ENCODE peak calls at places on chromosomes 7 and 10, in seven cellular contexts. U is neural progenitor cell, P is endothelial cell of umbilical vein, O is ovary, R is tibial nerve, J is prostate gland, A is stomach. C is an unnamed sample.

GRCh38 chr7:124791876-124792446 is 26.4 kb upstream of the GPR37 start:
- DNase-seq in U (no peak), P (no peak), R (no peak), A (no peak), O (no peak), J (no peak), C (no peak)

GRCh38 chr7:70738080-70738479 is 393.9 kb upstream of the GALNT17 start:
- DNase-seq in U (no peak), J (peak; percentile 90), O (peak; percentile 39), A (peak; percentile 47), R (no peak), P (no peak), C (no peak)

GRCh38 chr7:91683823-91684222 is 196.7 kb downstream of the MTERF1 start:
- DNase-seq in U (no peak), J (no peak), P (peak; percentile 24), A (no peak), O (no peak), R (no peak), C (no peak)

GRCh38 chr7:7099584-7100014 is 82.7 kb upstream of the C1GALT1 start:
- DNase-seq in O (peak; percentile 75), U (peak; percentile 86), A (peak; percentile 76), R (peak; percentile 47), J (peak; percentile 80), P (peak; percentile 97), C (peak; percentile 44)

GRCh38 chr10:92419740-92420553 is 129.0 kb downstream of the MARCHF5 start:
- DNase-seq in R (peak; percentile 33), U (peak; percentile 13), A (peak; percentile 52), O (peak; percentile 57), J (no peak), P (peak; percentile 38), C (peak; percentile 53)

GRCh38 chr10:16437540-16437894 is 707 bp downstream of the PTER start:
- DNase-seq in J (no peak), A (no peak), P (no peak), U (no peak), O (no peak), R (no peak), C (no peak)

GRCh38 chr7:87100326-87100725 is 40.9 kb upstream of the ELAPOR2 start:
- DNase-seq in O (no peak), U (no peak), R (no peak), A (no peak), J (no peak), P (no peak), C (no peak)

GRCh38 chr7:3042861-3043489 is 692 bp downstream of the CARD11 start:
- DNase-seq in O (no peak), R (no peak), J (no peak), A (no peak), P (no peak), U (no peak), C (no peak)

GRCh38 chr7:106283831-106284515 is 810 bp downstream of the NAMPT start:
- DNase-seq in P (peak; percentile 63), A (peak; percentile 65), U (no peak), J (peak; percentile 37), R (peak; percentile 19), O (peak; percentile 62), C (peak; percentile 76)

GRCh38 chr10:37856881-37857286 is 526 bp downstream of the ZNF248 start:
- DNase-seq in U (no peak), J (peak; percentile 20), A (peak; percentile 27), P (no peak), O (peak; percentile 32), R (no peak), C (peak; percentile 51)

GRCh38 chr10:24289235-24289634 is 80.3 kb downstream of the KIAA1217 start:
- DNase-seq in O (no peak), U (no peak), P (no peak), R (no peak), A (no peak), J (no peak), C (no peak)

GRCh38 chr7:33054261-33054964 is 8.2 kb downstream of the NT5C3A start:
- DNase-seq in R (no peak), U (no peak), P (peak; percentile 67), O (no peak), A (no peak), J (no peak), C (no peak)

GRCh38 chr7:2632717-2633537 is 1.1 kb downstream of the TTYH3 start:
- DNase-seq in P (peak; percentile 61), A (peak; percentile 52), U (peak; percentile 57), O (peak; percentile 67), R (peak; percentile 37), J (peak; percentile 37), C (peak; percentile 80)

GRCh38 chr7:18895456-18895855 is 222.0 kb downstream of the TWIST1 start:
- DNase-seq in P (peak; percentile 75), U (no peak), O (no peak), J (no peak), R (no peak), A (no peak), C (no peak)

GRCh38 chr7:74094224-74095095 is 10.9 kb downstream of the LIMK1 start:
- DNase-seq in O (peak; percentile 77), A (peak; percentile 67), J (peak; percentile 42), U (peak; percentile 70), R (peak; percentile 65), P (peak; percentile 89), C (peak; percentile 65)
- H3K4me3 ChIP-seq in O (peak overlapping the region; percentile 31), A (peak overlapping the region; percentile 52), J (peak overlapping the region; percentile 12), U (peak overlapping the region; percentile 28), R (peak overlapping the region; percentile 56), P (peak overlapping the region; percentile 0), C (peak overlapping the region; percentile 45)

GRCh38 chr10:68924593-68924992 is 23.5 kb downstream of the DDX50 start:
- DNase-seq in O (no peak), A (no peak), U (no peak), R (no peak), J (no peak), P (peak; percentile 31), C (no peak)
- H3K27ac ChIP-seq in O (no peak overlapping the region), A (no peak overlapping the region), U (no peak overlapping the region), R (no peak overlapping the region), J (no peak overlapping the region), P (no peak overlapping the region), C (no peak overlapping the region)

DNA sequence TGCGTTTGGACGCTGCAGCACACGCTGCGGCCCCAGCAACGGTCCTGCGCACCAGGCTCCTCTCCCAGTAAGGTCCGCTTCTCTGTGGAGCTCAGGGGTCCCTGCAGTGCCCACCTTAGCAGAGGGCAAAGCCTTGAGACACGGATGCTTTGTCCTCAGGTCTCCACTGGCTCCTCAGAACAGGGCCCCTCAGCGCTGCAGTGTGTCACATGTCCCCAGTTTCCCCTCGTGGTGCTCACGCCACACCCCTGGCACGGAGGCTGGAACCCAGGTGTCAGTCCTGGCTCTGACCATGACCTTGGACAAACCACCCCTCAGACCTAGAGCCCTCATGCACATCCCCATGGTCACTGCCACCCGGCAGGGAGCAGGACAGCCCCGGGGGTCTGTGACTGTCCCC is 19.9 kb upstream of the GPER1 start:
- DNase-seq in R (no peak), A (no peak), O (no peak), J (no peak), P (no peak), U (no peak), C (no peak)
- H3K4me3 ChIP-seq in R (no peak overlapping the region), A (no peak overlapping the region), O (no peak overlapping the region), J (no peak overlapping the region), P (no peak overlapping the region), U (no peak overlapping the region), C (no peak overlapping the region)

GRCh38 chr7:5667391-5667790 is 114.1 kb downstream of the RNF216 start:
- DNase-seq in O (no peak), J (peak; percentile 26), U (no peak), R (no peak), A (peak; percentile 36), P (peak; percentile 77), C (no peak)
- H3K27ac ChIP-seq in O (no peak overlapping the region), J (peak overlapping the region; percentile 46), U (no peak overlapping the region), R (no peak overlapping the region), A (peak overlapping the region; percentile 77), P (peak overlapping the region; percentile 53), C (no peak overlapping the region)

C was measured in right lobe of liver.